ENCODE peak calls at places on chromosome 9, in eight cellular contexts. One of them, this sample, is unnamed.

GRCh38 chr9:297104-297794 is 82.6 kb downstream of the DOCK8 start:
- DNase-seq in Peyer's patch: peak; percentile 30
- DNase-seq in hepatocyte: peak; percentile 27
- DNase-seq in neural progenitor cell: no peak
- DNase-seq in tibial artery: peak; percentile 38
- DNase-seq in fibroblast of lung: no peak
- DNase-seq in pancreas: no peak
- DNase-seq in mesenchymal stem cell: no peak
- DNase-seq in this sample: peak; percentile 76

GRCh38 chr9:127729522-127730256 is 5.4 kb downstream of the TOR2A start:
- DNase-seq in neural progenitor cell: no peak
- DNase-seq in fibroblast of lung: no peak
- DNase-seq in Peyer's patch: no peak
- DNase-seq in hepatocyte: no peak
- DNase-seq in tibial artery: no peak
- DNase-seq in pancreas: no peak
- DNase-seq in mesenchymal stem cell: no peak
- DNase-seq in this sample: no peak

GRCh38 chr9:104819033-104819432 is 55.1 kb downstream of the NIPSNAP3B start:
- DNase-seq in fibroblast of lung: no peak
- DNase-seq in hepatocyte: no peak
- DNase-seq in tibial artery: no peak
- DNase-seq in mesenchymal stem cell: no peak
- DNase-seq in neural progenitor cell: no peak
- DNase-seq in Peyer's patch: no peak
- DNase-seq in pancreas: no peak
- DNase-seq in this sample: no peak

GRCh38 chr9:111925784-111926183 is 29.2 kb downstream of the UGCG start:
- DNase-seq in neural progenitor cell: no peak
- DNase-seq in mesenchymal stem cell: peak; percentile 44
- DNase-seq in fibroblast of lung: no peak
- DNase-seq in Peyer's patch: no peak
- DNase-seq in hepatocyte: no peak
- DNase-seq in pancreas: no peak
- DNase-seq in tibial artery: no peak
- DNase-seq in this sample: no peak

GRCh38 chr9:111965566-111966019 is 69.0 kb downstream of the UGCG start:
- DNase-seq in neural progenitor cell: no peak
- DNase-seq in mesenchymal stem cell: peak; percentile 97
- DNase-seq in Peyer's patch: no peak
- DNase-seq in hepatocyte: peak; percentile 74
- DNase-seq in pancreas: no peak
- DNase-seq in tibial artery: no peak
- DNase-seq in fibroblast of lung: peak; percentile 88
- DNase-seq in this sample: no peak

GRCh38 chr9:96555567-96556386 is 63.9 kb downstream of the CDC14B start:
- DNase-seq in fibroblast of lung: peak; percentile 52
- DNase-seq in tibial artery: no peak
- DNase-seq in neural progenitor cell: no peak
- DNase-seq in mesenchymal stem cell: peak; percentile 85
- DNase-seq in hepatocyte: no peak
- DNase-seq in Peyer's patch: no peak
- DNase-seq in pancreas: no peak
- DNase-seq in this sample: no peak

GRCh38 chr9:97740848-97741821 is 44.0 kb upstream of the XPA start:
- DNase-seq in fibroblast of lung: peak; percentile 44
- DNase-seq in hepatocyte: peak; percentile 85
- DNase-seq in tibial artery: peak; percentile 26
- DNase-seq in neural progenitor cell: peak; percentile 92
- DNase-seq in Peyer's patch: peak; percentile 16
- DNase-seq in mesenchymal stem cell: peak; percentile 44
- DNase-seq in pancreas: peak; percentile 85
- DNase-seq in this sample: peak; percentile 74

GRCh38 chr9:132500193-132500592 is 82.2 kb upstream of the BARHL1 start:
- DNase-seq in pancreas: no peak
- DNase-seq in mesenchymal stem cell: no peak
- DNase-seq in tibial artery: no peak
- DNase-seq in hepatocyte: no peak
- DNase-seq in neural progenitor cell: no peak
- DNase-seq in Peyer's patch: no peak
- DNase-seq in fibroblast of lung: no peak
- DNase-seq in this sample: no peak

GRCh38 chr9:108672475-108673065 is 183.2 kb downstream of the ACTL7B start:
- DNase-seq in Peyer's patch: no peak
- DNase-seq in neural progenitor cell: no peak
- DNase-seq in tibial artery: no peak
- DNase-seq in mesenchymal stem cell: no peak
- DNase-seq in fibroblast of lung: no peak
- DNase-seq in pancreas: no peak
- DNase-seq in hepatocyte: peak; percentile 33
- DNase-seq in this sample: no peak

GRCh38 chr9:116154976-116155699 is 1.5 kb downstream of the PAPPA start:
- DNase-seq in mesenchymal stem cell: peak; percentile 91
- DNase-seq in fibroblast of lung: peak; percentile 81
- DNase-seq in neural progenitor cell: peak; percentile 21
- DNase-seq in Peyer's patch: no peak
- DNase-seq in tibial artery: peak; percentile 22
- DNase-seq in pancreas: no peak
- DNase-seq in hepatocyte: peak; percentile 41
- DNase-seq in this sample: no peak

GRCh38 chr9:132451276-132451675 is 41.3 kb downstream of the CFAP77 start:
- DNase-seq in hepatocyte: no peak
- DNase-seq in tibial artery: no peak
- DNase-seq in mesenchymal stem cell: no peak
- DNase-seq in Peyer's patch: no peak
- DNase-seq in fibroblast of lung: no peak
- DNase-seq in neural progenitor cell: no peak
- DNase-seq in pancreas: no peak
- DNase-seq in this sample: no peak

GRCh38 chr9:4298255-4299005 is 1.4 kb downstream of the GLIS3 start:
- DNase-seq in tibial artery: peak; percentile 47
- DNase-seq in hepatocyte: peak; percentile 63
- DNase-seq in mesenchymal stem cell: peak; percentile 72
- DNase-seq in neural progenitor cell: peak; percentile 56
- DNase-seq in pancreas: peak; percentile 70
- DNase-seq in fibroblast of lung: no peak
- DNase-seq in Peyer's patch: peak; percentile 20
- DNase-seq in this sample: peak; percentile 73

GRCh38 chr9:124450241-124450924 is at the start of gene ADGRD2:
- DNase-seq in mesenchymal stem cell: peak; percentile 44
- DNase-seq in pancreas: peak; percentile 74
- DNase-seq in hepatocyte: peak; percentile 65
- DNase-seq in fibroblast of lung: peak; percentile 28
- DNase-seq in tibial artery: no peak
- DNase-seq in Peyer's patch: no peak
- DNase-seq in neural progenitor cell: peak; percentile 89
- DNase-seq in this sample: peak; percentile 59

GRCh38 chr9:128257086-128257825 is 18.6 kb downstream of the GOLGA2 start:
- DNase-seq in neural progenitor cell: no peak
- DNase-seq in hepatocyte: no peak
- DNase-seq in mesenchymal stem cell: no peak
- DNase-seq in Peyer's patch: no peak
- DNase-seq in fibroblast of lung: no peak
- DNase-seq in pancreas: peak; percentile 57
- DNase-seq in tibial artery: no peak
- DNase-seq in this sample: no peak

GRCh38 chr9:81455417-81455816 is 233.9 kb downstream of the TLE1 start:
- DNase-seq in neural progenitor cell: no peak
- DNase-seq in hepatocyte: no peak
- DNase-seq in mesenchymal stem cell: no peak
- DNase-seq in Peyer's patch: no peak
- DNase-seq in pancreas: no peak
- DNase-seq in tibial artery: no peak
- DNase-seq in fibroblast of lung: peak; percentile 45
- DNase-seq in this sample: no peak

GRCh38 chr9:137393176-137394150 is 29.5 kb downstream of the EXD3 start:
- DNase-seq in neural progenitor cell: peak; percentile 0
- DNase-seq in hepatocyte: no peak
- DNase-seq in Peyer's patch: no peak
- DNase-seq in tibial artery: no peak
- DNase-seq in mesenchymal stem cell: no peak
- DNase-seq in fibroblast of lung: no peak
- DNase-seq in pancreas: peak; percentile 70
- DNase-seq in this sample: no peak

GRCh38 chr9:137395666-137396010 is 27.3 kb downstream of the EXD3 start:
- DNase-seq in pancreas: no peak
- DNase-seq in mesenchymal stem cell: no peak
- DNase-seq in fibroblast of lung: no peak
- DNase-seq in neural progenitor cell: peak; percentile 1
- DNase-seq in hepatocyte: no peak
- DNase-seq in Peyer's patch: no peak
- DNase-seq in tibial artery: no peak
- DNase-seq in this sample: no peak

GRCh38 chr9:137396227-137396626 is 26.7 kb downstream of the EXD3 start:
- DNase-seq in hepatocyte: peak; percentile 58
- DNase-seq in tibial artery: no peak
- DNase-seq in mesenchymal stem cell: peak; percentile 88
- DNase-seq in fibroblast of lung: peak; percentile 83
- DNase-seq in neural progenitor cell: peak; percentile 3
- DNase-seq in pancreas: peak; percentile 24
- DNase-seq in Peyer's patch: no peak
- DNase-seq in this sample: no peak

GRCh38 chr9:137396808-137397367 is 26.1 kb downstream of the EXD3 start:
- DNase-seq in mesenchymal stem cell: no peak
- DNase-seq in Peyer's patch: no peak
- DNase-seq in fibroblast of lung: no peak
- DNase-seq in tibial artery: no peak
- DNase-seq in pancreas: peak; percentile 38
- DNase-seq in neural progenitor cell: peak; percentile 0
- DNase-seq in hepatocyte: no peak
- DNase-seq in this sample: peak; percentile 53

DNA sequence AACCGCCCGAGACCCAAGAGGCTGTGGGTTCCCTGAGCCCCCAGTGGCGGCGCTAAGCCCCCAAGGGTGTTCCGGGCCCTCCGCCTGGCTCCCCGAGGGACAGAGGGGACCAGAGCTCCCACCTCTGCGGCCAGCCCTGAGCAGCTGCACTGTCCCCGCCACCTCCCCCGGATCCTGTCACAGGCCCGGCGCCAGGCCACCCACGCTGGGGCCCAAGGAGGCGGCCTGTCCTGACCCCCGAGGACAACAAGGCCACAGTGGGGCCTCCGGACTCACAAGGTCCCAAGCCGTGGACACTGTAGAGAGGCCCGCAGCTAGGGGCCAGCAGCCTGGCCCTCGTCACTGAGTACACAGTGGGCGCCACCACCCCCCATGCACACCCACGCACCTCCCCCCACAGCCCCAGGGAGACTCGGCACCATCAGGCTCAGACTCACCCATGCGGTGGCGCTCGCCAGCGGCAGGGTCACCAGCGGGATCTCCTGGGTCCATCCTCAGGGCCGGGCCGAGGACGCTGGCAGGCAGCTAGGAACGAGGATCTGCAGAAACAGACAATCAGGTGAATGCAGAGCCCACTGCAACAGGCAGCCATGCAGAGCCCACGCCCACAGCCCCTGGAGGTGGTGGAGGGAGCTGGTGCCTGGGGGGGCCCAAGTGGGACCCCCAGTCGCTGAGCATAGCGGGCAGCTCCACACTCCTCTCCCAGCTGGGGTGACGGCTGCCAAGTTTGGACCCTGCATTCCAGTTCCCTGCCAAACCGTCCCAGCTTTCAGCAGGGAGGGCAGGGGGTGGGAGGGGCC is 27.9 kb downstream of the EXD3 start:
- DNase-seq in Peyer's patch: no peak
- DNase-seq in fibroblast of lung: no peak
- DNase-seq in tibial artery: no peak
- DNase-seq in neural progenitor cell: peak; percentile 1
- DNase-seq in pancreas: peak; percentile 72
- DNase-seq in mesenchymal stem cell: no peak
- DNase-seq in hepatocyte: no peak
- DNase-seq in this sample: no peak
- H3K4me3 ChIP-seq in Peyer's patch: no peak overlapping the region
- H3K4me3 ChIP-seq in fibroblast of lung: no peak overlapping the region
- H3K4me3 ChIP-seq in tibial artery: no peak overlapping the region
- H3K4me3 ChIP-seq in neural progenitor cell: no peak overlapping the region
- H3K4me3 ChIP-seq in pancreas: no peak overlapping the region
- H3K4me3 ChIP-seq in mesenchymal stem cell: no peak overlapping the region
- H3K4me3 ChIP-seq in hepatocyte: no peak overlapping the region
- H3K4me3 ChIP-seq in this sample: no peak overlapping the region

GRCh38 chr9:89448381-89448780 is 49.5 kb downstream of the SEMA4D start:
- DNase-seq in fibroblast of lung: no peak
- DNase-seq in mesenchymal stem cell: no peak
- DNase-seq in Peyer's patch: no peak
- DNase-seq in hepatocyte: no peak
- DNase-seq in neural progenitor cell: no peak
- DNase-seq in tibial artery: no peak
- DNase-seq in pancreas: no peak
- DNase-seq in this sample: no peak

GRCh38 chr9:89448821-89449220 is 49.1 kb downstream of the SEMA4D start:
- DNase-seq in fibroblast of lung: no peak
- DNase-seq in Peyer's patch: no peak
- DNase-seq in pancreas: no peak
- DNase-seq in mesenchymal stem cell: no peak
- DNase-seq in tibial artery: no peak
- DNase-seq in neural progenitor cell: no peak
- DNase-seq in hepatocyte: no peak
- DNase-seq in this sample: no peak

GRCh38 chr9:89446440-89447310 is 51.2 kb downstream of the SEMA4D start:
- DNase-seq in fibroblast of lung: no peak
- DNase-seq in tibial artery: no peak
- DNase-seq in Peyer's patch: no peak
- DNase-seq in mesenchymal stem cell: no peak
- DNase-seq in hepatocyte: no peak
- DNase-seq in pancreas: no peak
- DNase-seq in neural progenitor cell: no peak
- DNase-seq in this sample: no peak

GRCh38 chr9:89445801-89446228 is 52.1 kb downstream of the SEMA4D start:
- DNase-seq in tibial artery: no peak
- DNase-seq in hepatocyte: no peak
- DNase-seq in fibroblast of lung: no peak
- DNase-seq in neural progenitor cell: no peak
- DNase-seq in pancreas: no peak
- DNase-seq in Peyer's patch: no peak
- DNase-seq in mesenchymal stem cell: no peak
- DNase-seq in this sample: no peak

GRCh38 chr9:89447416-89447815 is 50.5 kb downstream of the SEMA4D start:
- DNase-seq in tibial artery: no peak
- DNase-seq in pancreas: no peak
- DNase-seq in neural progenitor cell: no peak
- DNase-seq in mesenchymal stem cell: no peak
- DNase-seq in hepatocyte: no peak
- DNase-seq in fibroblast of lung: no peak
- DNase-seq in Peyer's patch: no peak
- DNase-seq in this sample: no peak
- H3K4me1 ChIP-seq in tibial artery: no peaks in the 10 kb centered on the region
- H3K4me1 ChIP-seq in pancreas: no peaks in the 10 kb centered on the region
- H3K4me1 ChIP-seq in neural progenitor cell: peaks cover 4% of the 10 kb centered on the region
- H3K4me1 ChIP-seq in mesenchymal stem cell: peaks cover 20% of the 10 kb centered on the region
- H3K4me1 ChIP-seq in hepatocyte: peaks cover 3% of the 10 kb centered on the region
- H3K4me1 ChIP-seq in fibroblast of lung: no peaks in the 10 kb centered on the region
- H3K4me1 ChIP-seq in Peyer's patch: peaks cover 15% of the 10 kb centered on the region
- H3K4me1 ChIP-seq in this sample: no peaks in the 10 kb centered on the region

GRCh38 chr9:35790385-35791291 is 753 bp upstream of the NPR2 start:
- DNase-seq in tibial artery: peak; percentile 82
- DNase-seq in neural progenitor cell: peak; percentile 87
- DNase-seq in fibroblast of lung: peak; percentile 90
- DNase-seq in pancreas: no peak
- DNase-seq in mesenchymal stem cell: peak; percentile 88
- DNase-seq in hepatocyte: peak; percentile 90
- DNase-seq in Peyer's patch: peak; percentile 60
- DNase-seq in this sample: no peak
- H3K4me3 ChIP-seq in tibial artery: peak overlapping the region; percentile 60
- H3K4me3 ChIP-seq in neural progenitor cell: peak overlapping the region; percentile 51
- H3K4me3 ChIP-seq in fibroblast of lung: no peak overlapping the region
- H3K4me3 ChIP-seq in pancreas: no peak overlapping the region
- H3K4me3 ChIP-seq in mesenchymal stem cell: no peak overlapping the region
- H3K4me3 ChIP-seq in hepatocyte: no peak overlapping the region
- H3K4me3 ChIP-seq in Peyer's patch: peak overlapping the region; percentile 24
- H3K4me3 ChIP-seq in this sample: peak overlapping the region; percentile 50

GRCh38 chr9:21331676-21332402 is 3.4 kb downstream of the KLHL9 start:
- DNase-seq in pancreas: no peak
- DNase-seq in tibial artery: no peak
- DNase-seq in mesenchymal stem cell: no peak
- DNase-seq in neural progenitor cell: no peak
- DNase-seq in hepatocyte: no peak
- DNase-seq in Peyer's patch: no peak
- DNase-seq in fibroblast of lung: no peak
- DNase-seq in this sample: no peak
- H3K4me1 ChIP-seq in pancreas: peaks cover 49% of the 10 kb centered on the region
- H3K4me1 ChIP-seq in tibial artery: peaks cover 79% of the 10 kb centered on the region
- H3K4me1 ChIP-seq in mesenchymal stem cell: peaks cover 3% of the 10 kb centered on the region
- H3K4me1 ChIP-seq in neural progenitor cell: peaks cover 11% of the 10 kb centered on the region
- H3K4me1 ChIP-seq in hepatocyte: peaks cover 33% of the 10 kb centered on the region
- H3K4me1 ChIP-seq in Peyer's patch: peaks cover 9% of the 10 kb centered on the region
- H3K4me1 ChIP-seq in fibroblast of lung: peaks cover 2% of the 10 kb centered on the region
- H3K4me1 ChIP-seq in this sample: peaks cover 60% of the 10 kb centered on the region

This sample was measured in upper lobe of right lung.